ENCODE peak calls at places on chromosomes 12 and 14, in four cellular contexts. J is NCI-H1694 treated with DMSO at 0.1 percent for 48 hours, I is mucosa of gallbladder, S is EH. T is an unnamed sample.

GRCh38 chr14:26687438-26687837 is 89.6 kb upstream of the NOVA1 start:
- DNase-seq in I (no peak), S (no peak), J (no peak), T (no peak)

GRCh38 chr12:13002301-13003097 is 2.4 kb upstream of the HEBP1 start:
- DNase-seq in J (no peak), I (no peak), S (peak), T (no peak)

GRCh38 chr12:69739287-69740191 is 879 bp downstream of the RAB3IP start:
- DNase-seq in S (peak), J (peak), I (peak), T (peak)

GRCh38 chr14:100582496-100583165 is 4.6 kb downstream of the BEGAIN start:
- DNase-seq in S (no peak), J (no peak), I (no peak), T (no peak)

GRCh38 chr12:52061470-52062166 is 8.2 kb upstream of the ATG101 start:
- DNase-seq in S (no peak), J (no peak), I (no peak), T (no peak)

GRCh38 chr14:69117020-69117767 is 35.7 kb downstream of the DCAF5 start:
- DNase-seq in S (no peak), J (no peak), I (no peak), T (no peak)

GRCh38 chr14:105065280-105066228 is at the start of gene GPR132:
- DNase-seq in S (no peak), J (no peak), I (peak), T (no peak)

GRCh38 chr14:77143071-77143470 is 1.5 kb upstream of the ZDHHC22 start:
- DNase-seq in J (peak), S (no peak), I (no peak), T (no peak)

GRCh38 chr14:48970995-48971394 is 615.2 kb downstream of the RPS29 start:
- DNase-seq in S (no peak), J (no peak), I (no peak), T (no peak)

GRCh38 chr12:23564454-23564853 is 385.0 kb downstream of the SOX5 start:
- DNase-seq in I (no peak), J (peak), S (no peak), T (no peak)

GRCh38 chr12:79677667-79678066 is 13.1 kb downstream of the PAWR start:
- DNase-seq in I (no peak), S (no peak), J (no peak), T (no peak)

GRCh38 chr14:103298620-103299019 is 35.4 kb upstream of the EIF5 start:
- DNase-seq in I (no peak), J (no peak), S (no peak), T (no peak)

GRCh38 chr14:36208690-36209278 is 32.3 kb upstream of the PTCSC3 start:
- DNase-seq in S (no peak), I (no peak), J (no peak), T (no peak)

GRCh38 chr14:102697125-102697900 is 79.9 kb upstream of the TRAF3 start:
- DNase-seq in S (no peak), J (no peak), I (no peak), T (no peak)

GRCh38 chr14:36451346-36452065 is 68.5 kb downstream of the NKX2-1 start:
- DNase-seq in S (no peak), J (no peak), I (no peak), T (no peak)

GRCh38 chr14:76497550-76498484 is 121.9 kb downstream of the ESRRB start:
- DNase-seq in S (no peak), I (no peak), J (peak), T (no peak)

GRCh38 chr14:32967421-32967820 is 28.7 kb downstream of the NPAS3 start:
- DNase-seq in J (no peak), S (no peak), I (no peak), T (no peak)

GRCh38 chr14:69879175-69880047 is at the start of gene SMOC1:
- DNase-seq in S (no peak), J (peak), I (peak), T (peak)

GRCh38 chr14:60724080-60724618 is at the start of gene SIX4:
- DNase-seq in I (peak), S (peak), J (peak), T (peak)

GRCh38 chr12:120199595-120200306 is 1.2 kb downstream of the RPLP0 start:
- DNase-seq in I (no peak), S (peak), J (no peak), T (no peak)

GRCh38 chr12:42144424-42145196 is at the start of gene GXYLT1:
- DNase-seq in J (peak), S (peak), I (peak), T (peak)

GRCh38 chr14:34911209-34912150 is 36.3 kb upstream of the BAZ1A start:
- DNase-seq in J (no peak), I (no peak), S (peak), T (no peak)

GRCh38 chr12:57657744-57658143 is 24.7 kb upstream of the B4GALNT1 start:
- DNase-seq in I (peak), J (no peak), S (peak), T (no peak)

GRCh38 chr14:73059326-73059725 is 992 bp downstream of the RBM25 start:
- DNase-seq in S (peak), I (no peak), J (peak), T (no peak)

GRCh38 chr14:35332517-35333346 is 40.5 kb downstream of the PSMA6 start:
- DNase-seq in I (peak), S (peak), J (no peak), T (peak)

GRCh38 chr12:56751712-56752598 is at the start of gene PRIM1:
- DNase-seq in I (peak), S (peak), J (peak), T (peak)

GRCh38 chr12:60872850-60873713 is 1277.3 kb downstream of the SLC16A7 start:
- DNase-seq in I (no peak), J (no peak), S (no peak), T (no peak)

GRCh38 chr12:55002355-55002754 is 17.4 kb upstream of the NEUROD4 start:
- DNase-seq in J (no peak), S (peak), I (no peak), T (no peak)

GRCh38 chr14:77043177-77043983 is 14.9 kb upstream of the IRF2BPL start:
- DNase-seq in I (no peak), S (peak), J (peak), T (peak)

GRCh38 chr12:13339538-13339937 is 143.0 kb downstream of the EMP1 start:
- DNase-seq in J (no peak), I (no peak), S (peak), T (no peak)

GRCh38 chr12:62642509-62642908 is 175.9 kb downstream of the MON2 start:
- DNase-seq in S (no peak), I (no peak), J (no peak), T (no peak)

GRCh38 chr12:49534806-49535278 is 4.0 kb upstream of the KCNH3 start:
- DNase-seq in I (no peak), J (no peak), S (no peak), T (no peak)